ENCODE peak calls at places on chromosomes 7 and 10, in nine cellular contexts. One of them, this sample, is unnamed.

GRCh38 chr7:151243411-151244155 is 4.9 kb downstream of the SMARCD3 start:
- DNase-seq in A549: no peak
- DNase-seq in bronchial epithelial cell: no peak
- DNase-seq in nephron progenitor cell: no peak
- DNase-seq in lung: no peak
- DNase-seq in adrenal gland: no peak
- DNase-seq in WERI-Rb-1: no peak
- DNase-seq in mucosa of descending colon: peak
- DNase-seq in AG09319: no peak
- DNase-seq in this sample: no peak

GRCh38 chr10:72007246-72007892 is 43.2 kb downstream of the CHST3 start:
- DNase-seq in nephron progenitor cell: no peak
- DNase-seq in bronchial epithelial cell: no peak
- DNase-seq in mucosa of descending colon: no peak
- DNase-seq in lung: no peak
- DNase-seq in WERI-Rb-1: no peak
- DNase-seq in adrenal gland: peak
- DNase-seq in AG09319: no peak
- DNase-seq in A549: no peak
- DNase-seq in this sample: no peak

GRCh38 chr10:129440722-129441316 is 26.2 kb upstream of the MGMT start:
- DNase-seq in AG09319: no peak
- DNase-seq in mucosa of descending colon: no peak
- DNase-seq in lung: no peak
- DNase-seq in bronchial epithelial cell: no peak
- DNase-seq in nephron progenitor cell: no peak
- DNase-seq in adrenal gland: no peak
- DNase-seq in WERI-Rb-1: no peak
- DNase-seq in A549: no peak
- DNase-seq in this sample: no peak

GRCh38 chr7:106281127-106281526 is 3.7 kb downstream of the NAMPT start:
- DNase-seq in AG09319: no peak
- DNase-seq in A549: no peak
- DNase-seq in nephron progenitor cell: no peak
- DNase-seq in mucosa of descending colon: no peak
- DNase-seq in lung: no peak
- DNase-seq in WERI-Rb-1: no peak
- DNase-seq in adrenal gland: no peak
- DNase-seq in bronchial epithelial cell: no peak
- DNase-seq in this sample: no peak

GRCh38 chr10:126949161-126949503 is 43.9 kb downstream of the DOCK1 start:
- DNase-seq in WERI-Rb-1: no peak
- DNase-seq in bronchial epithelial cell: no peak
- DNase-seq in A549: no peak
- DNase-seq in adrenal gland: no peak
- DNase-seq in lung: no peak
- DNase-seq in nephron progenitor cell: no peak
- DNase-seq in AG09319: no peak
- DNase-seq in mucosa of descending colon: no peak
- DNase-seq in this sample: no peak

GRCh38 chr10:61904711-61905445 is 3.4 kb downstream of the ARID5B start:
- DNase-seq in WERI-Rb-1: no peak
- DNase-seq in mucosa of descending colon: no peak
- DNase-seq in bronchial epithelial cell: peak
- DNase-seq in AG09319: peak
- DNase-seq in A549: peak
- DNase-seq in nephron progenitor cell: peak
- DNase-seq in adrenal gland: peak
- DNase-seq in lung: no peak
- DNase-seq in this sample: no peak

GRCh38 chr7:49187543-49188268 is 263.4 kb downstream of the CDC14C start:
- DNase-seq in mucosa of descending colon: no peak
- DNase-seq in A549: peak
- DNase-seq in AG09319: no peak
- DNase-seq in lung: no peak
- DNase-seq in bronchial epithelial cell: peak
- DNase-seq in adrenal gland: no peak
- DNase-seq in nephron progenitor cell: no peak
- DNase-seq in WERI-Rb-1: peak
- DNase-seq in this sample: no peak

GRCh38 chr10:137031-137430 is 1.8 kb downstream of the ZMYND11 start:
- DNase-seq in A549: peak
- DNase-seq in nephron progenitor cell: peak
- DNase-seq in lung: no peak
- DNase-seq in adrenal gland: no peak
- DNase-seq in bronchial epithelial cell: peak
- DNase-seq in mucosa of descending colon: no peak
- DNase-seq in AG09319: no peak
- DNase-seq in WERI-Rb-1: peak
- DNase-seq in this sample: no peak

GRCh38 chr10:103843854-103844567 is 11.4 kb downstream of the SH3PXD2A start:
- DNase-seq in bronchial epithelial cell: no peak
- DNase-seq in adrenal gland: no peak
- DNase-seq in mucosa of descending colon: no peak
- DNase-seq in WERI-Rb-1: no peak
- DNase-seq in lung: no peak
- DNase-seq in nephron progenitor cell: no peak
- DNase-seq in AG09319: peak
- DNase-seq in A549: no peak
- DNase-seq in this sample: no peak

GRCh38 chr7:39400836-39401235 is 165.4 kb upstream of the YAE1 start:
- DNase-seq in A549: no peak
- DNase-seq in lung: no peak
- DNase-seq in mucosa of descending colon: no peak
- DNase-seq in bronchial epithelial cell: no peak
- DNase-seq in WERI-Rb-1: no peak
- DNase-seq in AG09319: no peak
- DNase-seq in adrenal gland: no peak
- DNase-seq in nephron progenitor cell: no peak
- DNase-seq in this sample: no peak

GRCh38 chr7:1136841-1137516 is 23.0 kb downstream of the ZFAND2A start:
- DNase-seq in bronchial epithelial cell: no peak
- DNase-seq in mucosa of descending colon: no peak
- DNase-seq in lung: no peak
- DNase-seq in A549: peak
- DNase-seq in WERI-Rb-1: no peak
- DNase-seq in adrenal gland: peak
- DNase-seq in nephron progenitor cell: no peak
- DNase-seq in AG09319: no peak
- DNase-seq in this sample: no peak

GRCh38 chr7:96831446-96831845 is 121.8 kb upstream of the SEM1 start:
- DNase-seq in nephron progenitor cell: no peak
- DNase-seq in AG09319: no peak
- DNase-seq in mucosa of descending colon: no peak
- DNase-seq in bronchial epithelial cell: no peak
- DNase-seq in A549: no peak
- DNase-seq in lung: no peak
- DNase-seq in WERI-Rb-1: no peak
- DNase-seq in adrenal gland: no peak
- DNase-seq in this sample: no peak

GRCh38 chr7:96832107-96832506 is 122.5 kb upstream of the SEM1 start:
- DNase-seq in nephron progenitor cell: no peak
- DNase-seq in lung: no peak
- DNase-seq in adrenal gland: no peak
- DNase-seq in mucosa of descending colon: no peak
- DNase-seq in bronchial epithelial cell: no peak
- DNase-seq in A549: no peak
- DNase-seq in WERI-Rb-1: no peak
- DNase-seq in AG09319: no peak
- DNase-seq in this sample: no peak

GRCh38 chr7:96825285-96825684 is 115.6 kb upstream of the SEM1 start:
- DNase-seq in mucosa of descending colon: no peak
- DNase-seq in WERI-Rb-1: no peak
- DNase-seq in adrenal gland: no peak
- DNase-seq in nephron progenitor cell: no peak
- DNase-seq in lung: no peak
- DNase-seq in A549: no peak
- DNase-seq in bronchial epithelial cell: no peak
- DNase-seq in AG09319: no peak
- DNase-seq in this sample: no peak

GRCh38 chr7:96826089-96826488 is 116.4 kb upstream of the SEM1 start:
- DNase-seq in bronchial epithelial cell: peak
- DNase-seq in lung: no peak
- DNase-seq in adrenal gland: peak
- DNase-seq in mucosa of descending colon: no peak
- DNase-seq in AG09319: no peak
- DNase-seq in A549: no peak
- DNase-seq in WERI-Rb-1: no peak
- DNase-seq in nephron progenitor cell: no peak
- DNase-seq in this sample: no peak

GRCh38 chr7:96827701-96828100 is 118.1 kb upstream of the SEM1 start:
- DNase-seq in bronchial epithelial cell: no peak
- DNase-seq in mucosa of descending colon: no peak
- DNase-seq in nephron progenitor cell: no peak
- DNase-seq in A549: no peak
- DNase-seq in WERI-Rb-1: no peak
- DNase-seq in AG09319: no peak
- DNase-seq in adrenal gland: no peak
- DNase-seq in lung: no peak
- DNase-seq in this sample: no peak
- TF ChIP-seq CTCF in bronchial epithelial cell: no peak
- TF ChIP-seq CTCF in mucosa of descending colon: no peak
- TF ChIP-seq CTCF in nephron progenitor cell: no peak
- TF ChIP-seq CTCF in A549: no peak
- TF ChIP-seq CTCF in WERI-Rb-1: no peak
- TF ChIP-seq CTCF in AG09319: no peak
- TF ChIP-seq CTCF in adrenal gland: no peak
- TF ChIP-seq CTCF in lung: no peak
- TF ChIP-seq CTCF in this sample: no peak

GRCh38 chr7:107661081-107661864 is 645 bp downstream of the SLC26A4 start:
- DNase-seq in AG09319: no peak
- DNase-seq in A549: peak
- DNase-seq in nephron progenitor cell: peak
- DNase-seq in bronchial epithelial cell: peak
- DNase-seq in lung: peak
- DNase-seq in mucosa of descending colon: peak
- DNase-seq in adrenal gland: peak
- DNase-seq in WERI-Rb-1: peak
- DNase-seq in this sample: peak
- TF ChIP-seq CTCF in AG09319: peak
- TF ChIP-seq CTCF in A549: no peak
- TF ChIP-seq CTCF in nephron progenitor cell: peak
- TF ChIP-seq CTCF in bronchial epithelial cell: peak
- TF ChIP-seq CTCF in lung: no peak
- TF ChIP-seq CTCF in mucosa of descending colon: no peak
- TF ChIP-seq CTCF in adrenal gland: no peak
- TF ChIP-seq CTCF in WERI-Rb-1: peak
- TF ChIP-seq CTCF in this sample: no peak

GRCh38 chr7:143002106-143002505 is 24.8 kb downstream of the OR9A2 start:
- DNase-seq in WERI-Rb-1: peak
- DNase-seq in nephron progenitor cell: no peak
- DNase-seq in AG09319: no peak
- DNase-seq in adrenal gland: no peak
- DNase-seq in lung: no peak
- DNase-seq in mucosa of descending colon: no peak
- DNase-seq in A549: peak
- DNase-seq in bronchial epithelial cell: peak
- DNase-seq in this sample: no peak
- TF ChIP-seq CTCF in WERI-Rb-1: peak
- TF ChIP-seq CTCF in nephron progenitor cell: no peak
- TF ChIP-seq CTCF in AG09319: peak
- TF ChIP-seq CTCF in adrenal gland: no peak
- TF ChIP-seq CTCF in lung: no peak
- TF ChIP-seq CTCF in mucosa of descending colon: no peak
- TF ChIP-seq CTCF in A549: peak
- TF ChIP-seq CTCF in bronchial epithelial cell: peak
- TF ChIP-seq CTCF in this sample: no peak

GRCh38 chr10:57844387-57844998 is 423.2 kb downstream of the IPMK start:
- DNase-seq in WERI-Rb-1: no peak
- DNase-seq in adrenal gland: no peak
- DNase-seq in nephron progenitor cell: no peak
- DNase-seq in bronchial epithelial cell: no peak
- DNase-seq in mucosa of descending colon: no peak
- DNase-seq in lung: no peak
- DNase-seq in A549: no peak
- DNase-seq in AG09319: no peak
- DNase-seq in this sample: no peak

GRCh38 chr10:57846307-57847065 is 421.2 kb downstream of the IPMK start:
- DNase-seq in adrenal gland: no peak
- DNase-seq in A549: no peak
- DNase-seq in mucosa of descending colon: no peak
- DNase-seq in nephron progenitor cell: no peak
- DNase-seq in lung: no peak
- DNase-seq in WERI-Rb-1: no peak
- DNase-seq in bronchial epithelial cell: no peak
- DNase-seq in AG09319: no peak
- DNase-seq in this sample: no peak

GRCh38 chr10:57849726-57850357 is 417.9 kb downstream of the IPMK start:
- DNase-seq in lung: no peak
- DNase-seq in AG09319: no peak
- DNase-seq in nephron progenitor cell: no peak
- DNase-seq in bronchial epithelial cell: peak
- DNase-seq in A549: peak
- DNase-seq in adrenal gland: no peak
- DNase-seq in mucosa of descending colon: no peak
- DNase-seq in WERI-Rb-1: no peak
- DNase-seq in this sample: no peak
- TF ChIP-seq CTCF in lung: no peak
- TF ChIP-seq CTCF in AG09319: peak
- TF ChIP-seq CTCF in nephron progenitor cell: peak
- TF ChIP-seq CTCF in bronchial epithelial cell: peak
- TF ChIP-seq CTCF in A549: peak
- TF ChIP-seq CTCF in adrenal gland: peak
- TF ChIP-seq CTCF in mucosa of descending colon: no peak
- TF ChIP-seq CTCF in WERI-Rb-1: no peak
- TF ChIP-seq CTCF in this sample: no peak

GRCh38 chr7:117951711-117952280 is 78.6 kb upstream of the CTTNBP2 start:
- DNase-seq in A549: no peak
- DNase-seq in WERI-Rb-1: no peak
- DNase-seq in lung: no peak
- DNase-seq in AG09319: no peak
- DNase-seq in adrenal gland: no peak
- DNase-seq in nephron progenitor cell: peak
- DNase-seq in bronchial epithelial cell: peak
- DNase-seq in mucosa of descending colon: no peak
- DNase-seq in this sample: no peak
- TF ChIP-seq CTCF in A549: no peak
- TF ChIP-seq CTCF in WERI-Rb-1: no peak
- TF ChIP-seq CTCF in lung: no peak
- TF ChIP-seq CTCF in AG09319: no peak
- TF ChIP-seq CTCF in adrenal gland: no peak
- TF ChIP-seq CTCF in nephron progenitor cell: no peak
- TF ChIP-seq CTCF in bronchial epithelial cell: no peak
- TF ChIP-seq CTCF in mucosa of descending colon: no peak
- TF ChIP-seq CTCF in this sample: no peak

DNA sequence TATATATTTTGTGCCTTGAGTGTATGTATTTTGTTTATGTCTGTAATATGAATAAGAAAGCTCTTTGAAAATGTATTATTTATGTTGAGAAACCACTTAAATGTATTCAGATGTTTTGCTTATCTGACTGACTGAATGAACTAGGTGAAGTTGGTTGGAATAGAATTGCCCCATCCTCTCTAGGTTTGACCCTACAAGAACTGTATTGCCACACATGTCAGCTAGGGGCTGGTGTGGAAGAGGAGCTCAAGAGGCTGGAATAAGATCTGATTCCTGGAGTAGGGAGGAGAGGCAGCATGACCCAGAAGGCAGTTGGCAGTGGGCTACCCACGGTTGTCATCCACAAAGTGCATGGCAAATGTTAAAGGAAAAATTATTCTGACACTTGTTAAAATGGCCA is 9.1 kb downstream of the SSMEM1 start:
- DNase-seq in A549: no peak
- DNase-seq in mucosa of descending colon: no peak
- DNase-seq in lung: no peak
- DNase-seq in adrenal gland: no peak
- DNase-seq in bronchial epithelial cell: no peak
- DNase-seq in nephron progenitor cell: no peak
- DNase-seq in AG09319: no peak
- DNase-seq in WERI-Rb-1: no peak
- DNase-seq in this sample: no peak
- TF ChIP-seq CTCF in A549: no peak
- TF ChIP-seq CTCF in mucosa of descending colon: no peak
- TF ChIP-seq CTCF in lung: no peak
- TF ChIP-seq CTCF in adrenal gland: no peak
- TF ChIP-seq CTCF in bronchial epithelial cell: peak
- TF ChIP-seq CTCF in nephron progenitor cell: no peak
- TF ChIP-seq CTCF in AG09319: no peak
- TF ChIP-seq CTCF in WERI-Rb-1: no peak
- TF ChIP-seq CTCF in this sample: no peak

This sample was measured in activated B cell treated with CpG ODN at 0.5 μM for 24 hours.